ENCODE peak calls at places on chromosome 7, in four cellular contexts. M, G, L and D are unnamed samples.

GRCh38 chr7:29854257-29854938 is 48.1 kb downstream of the WIPF3 start:
- DNase-seq in G (no peak), M (peak; percentile 35), L (no peak), D (no peak)

GRCh38 chr7:105389090-105389650 is 449 bp upstream of the SRPK2 start:
- DNase-seq in G (peak; percentile 55), L (no peak), M (no peak), D (no peak)

GRCh38 chr7:39904077-39904486 is 46.0 kb upstream of the CDK13 start:
- DNase-seq in G (no peak), L (no peak), M (no peak), D (no peak)

GRCh38 chr7:66626236-66626957 is 2.3 kb upstream of the KCTD7 start:
- DNase-seq in L (no peak), G (peak; percentile 55), M (no peak), D (no peak)

GRCh38 chr7:129851174-129851573 is 101.6 kb downstream of the UBE2H start:
- DNase-seq in M (no peak), G (no peak), L (no peak), D (no peak)

GRCh38 chr7:29557954-29558353 is 5.7 kb upstream of the PRR15 start:
- DNase-seq in M (peak; percentile 52), L (no peak), G (no peak), D (no peak)

GRCh38 chr7:5229451-5230271 is 39.6 kb downstream of the WIPI2 start:
- DNase-seq in M (no peak), L (no peak), G (no peak), D (no peak)

GRCh38 chr7:11130012-11130411 is 156.3 kb downstream of the PHF14 start:
- DNase-seq in L (no peak), M (no peak), G (no peak), D (no peak)

GRCh38 chr7:81484266-81484665 is 285.6 kb downstream of the HGF start:
- DNase-seq in M (no peak), G (peak; percentile 4), L (no peak), D (no peak)

GRCh38 chr7:39525926-39526325 is 40.3 kb upstream of the YAE1 start:
- DNase-seq in L (no peak), G (no peak), M (no peak), D (no peak)

GRCh38 chr7:28718523-28718922 is 239.6 kb downstream of the TRIL start:
- DNase-seq in L (no peak), M (no peak), G (no peak), D (peak; percentile 47)

GRCh38 chr7:82442492-82443043 is 1.0 kb downstream of the CACNA2D1 start:
- DNase-seq in G (no peak), M (no peak), L (no peak), D (peak; percentile 62)

GRCh38 chr7:76280408-76280807 is 22.1 kb upstream of the HSPB1 start:
- DNase-seq in L (no peak), G (no peak), M (no peak), D (peak; percentile 91)

GRCh38 chr7:76281706-76282343 is 20.6 kb upstream of the HSPB1 start:
- DNase-seq in L (no peak), M (no peak), G (no peak), D (no peak)

GRCh38 chr7:76282344-76283253 is 19.9 kb upstream of the HSPB1 start:
- DNase-seq in L (no peak), G (no peak), M (peak; percentile 68), D (peak; percentile 60)

GRCh38 chr7:76281006-76281705 is 21.3 kb upstream of the HSPB1 start:
- DNase-seq in M (no peak), L (no peak), G (no peak), D (peak; percentile 83)

GRCh38 chr7:76278540-76278939 is 23.9 kb upstream of the HSPB1 start:
- DNase-seq in L (no peak), G (no peak), M (peak; percentile 72), D (peak; percentile 70)
- TF ChIP-seq CHD2 in L (no peak), G (no peak), M (no peak), D (no peak)

GRCh38 chr7:156074982-156075615 is 262.8 kb upstream of the SHH start:
- DNase-seq in M (peak; percentile 70), L (no peak), G (no peak), D (no peak)

GRCh38 chr7:156074084-156074483 is 261.8 kb upstream of the SHH start:
- DNase-seq in L (no peak), G (no peak), M (no peak), D (no peak)

GRCh38 chr7:156071612-156072011 is 259.3 kb upstream of the SHH start:
- DNase-seq in M (no peak), G (no peak), L (no peak), D (no peak)

GRCh38 chr7:156069897-156070296 is 257.6 kb upstream of the SHH start:
- DNase-seq in M (no peak), L (no peak), G (no peak), D (no peak)

GRCh38 chr7:156073366-156074052 is 261.2 kb upstream of the SHH start:
- DNase-seq in M (no peak), L (no peak), G (no peak), D (no peak)
- TF ChIP-seq MAX in M (no peak), L (no peak), G (no peak), D (no peak)

DNA sequence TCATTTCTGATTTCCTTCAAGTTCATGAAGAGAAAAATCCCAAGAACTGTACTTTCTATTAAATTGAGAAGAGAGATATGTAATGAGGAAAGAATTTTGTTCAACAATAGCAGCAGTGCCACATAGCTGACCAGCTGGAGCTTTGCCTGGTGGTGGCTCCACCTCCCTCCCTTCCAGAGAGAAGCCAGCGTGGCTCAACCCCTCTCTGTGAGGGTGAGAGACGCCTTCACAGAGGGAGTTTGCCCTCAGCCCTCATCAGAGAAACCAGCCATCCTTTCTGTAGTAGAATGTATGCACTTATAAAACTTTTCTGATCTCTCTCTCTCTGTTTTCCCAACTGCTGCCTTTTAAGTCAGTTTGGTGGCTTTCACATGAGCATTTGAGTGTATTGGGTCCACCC is 20.5 kb upstream of the COL1A2 start:
- DNase-seq in G (no peak), M (no peak), L (no peak), D (no peak)
- TF ChIP-seq MXI1 in G (no peak), M (no peak), L (no peak), D (no peak)

DNA sequence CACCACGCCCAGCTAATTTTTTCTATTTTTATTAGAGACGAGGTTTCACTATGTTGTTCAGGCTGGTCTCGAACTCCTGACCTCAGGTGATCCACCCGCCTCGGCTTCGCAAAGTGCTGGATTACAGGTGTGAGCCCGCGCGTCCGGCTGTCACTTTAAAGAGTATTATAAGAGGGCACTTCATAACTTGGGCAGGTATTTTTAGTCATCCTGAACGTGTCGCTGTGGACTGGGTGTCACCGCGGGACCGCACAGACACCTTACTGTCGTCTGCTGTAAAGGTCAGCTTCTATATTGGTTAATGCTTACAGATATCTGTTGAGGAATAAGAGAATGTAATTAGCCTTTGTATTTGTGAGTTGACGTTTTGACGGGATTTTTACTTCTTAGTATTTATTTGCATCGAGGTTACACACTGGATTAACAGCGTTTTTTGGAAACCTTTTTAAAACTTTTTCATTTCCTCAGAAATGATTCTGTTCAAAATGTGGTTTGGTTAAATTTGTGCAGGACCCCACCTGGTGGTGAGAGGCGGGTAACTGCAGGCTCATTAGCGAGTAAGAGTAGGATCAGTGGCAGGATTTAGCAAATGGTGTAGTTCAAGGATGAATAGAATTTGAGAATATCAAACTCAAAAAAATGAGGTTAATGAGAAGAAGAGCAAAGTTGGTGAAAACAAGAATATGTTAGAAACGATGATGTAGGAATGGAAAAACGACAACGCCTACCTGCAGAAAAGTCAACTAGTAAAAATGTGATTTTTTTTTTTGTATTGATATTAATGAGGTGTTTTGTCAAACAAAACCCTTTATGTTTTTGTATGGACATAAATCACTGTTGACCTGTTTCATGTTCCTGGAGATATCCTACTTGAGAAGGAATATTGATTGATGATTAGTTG is 3.2 kb downstream of the DNAJB6 start:
- DNase-seq in M (peak; percentile 83), G (peak; percentile 60), L (no peak), D (peak; percentile 88)
- TF ChIP-seq CHD2 in M (no peak), G (no peak), L (no peak), D (no peak)

GRCh38 chr7:79982151-79982770 is 152.4 kb upstream of the GNAI1 start:
- DNase-seq in L (no peak), G (no peak), M (no peak), D (peak; percentile 78)
- TF ChIP-seq MAX in L (no peak), G (no peak), M (no peak), D (no peak)